ENCODE peak calls at places on chromosomes 16 and 17, in seven cellular contexts. L is heart right ventricle; V is CD8-positive, alpha-beta memory T cell; K is DMS153; W is stimulated activated CD4-positive, alpha-beta T cell treated with anti-CD3 and anti-CD28 coated beads, Interleukin-2, amount 100 ng/mL, for 24 hours; O is NCI-H524; C is progenitor cell of endocrine pancreas. X is an unnamed sample.

GRCh38 chr16:24540575-24541240 is 1.3 kb downstream of the RBBP6 start:
- DNase-seq in K (no peak), O (no peak), V (no peak), W (peak; percentile 22), L (no peak), C (no peak), X (no peak)

GRCh38 chr17:73165616-73166404 is 1.0 kb downstream of the SSTR2 start:
- DNase-seq in W (no peak), L (no peak), C (no peak), V (no peak), O (peak; percentile 72), K (no peak), X (no peak)

GRCh38 chr17:61411114-61411943 is 11.7 kb downstream of the TBX2 start:
- DNase-seq in W (no peak), C (peak; percentile 60), O (peak; percentile 60), K (no peak), L (peak; percentile 70), V (peak; percentile 43), X (no peak)

GRCh38 chr16:67934306-67935095 is 2.1 kb downstream of the PSMB10 start:
- DNase-seq in C (no peak), W (no peak), O (peak; percentile 55), V (no peak), L (no peak), K (no peak), X (no peak)

GRCh38 chr17:67266496-67266895 is 21.5 kb upstream of the HELZ start:
- DNase-seq in L (no peak), K (no peak), C (no peak), V (no peak), O (no peak), W (no peak), X (no peak)

GRCh38 chr17:75194879-75195278 is 10.6 kb upstream of the NUP85 start:
- DNase-seq in L (no peak), K (no peak), V (no peak), O (no peak), C (no peak), W (no peak), X (no peak)

GRCh38 chr16:2692251-2692947 is 10.1 kb downstream of the KCTD5 start:
- DNase-seq in K (no peak), O (no peak), C (no peak), L (peak; percentile 52), V (no peak), W (no peak), X (no peak)

GRCh38 chr16:21727344-21727743 is 63.6 kb downstream of the OTOA start:
- DNase-seq in W (no peak), O (no peak), K (no peak), V (no peak), L (no peak), C (no peak), X (no peak)

GRCh38 chr16:67001159-67001486 is 12.7 kb downstream of the CES4A start:
- DNase-seq in O (no peak), C (no peak), L (peak; percentile 18), K (no peak), W (no peak), V (no peak), X (no peak)

GRCh38 chr16:81181013-81181720 is 57.3 kb upstream of the BCO1 start:
- DNase-seq in W (no peak), V (no peak), C (peak; percentile 19), K (peak; percentile 64), L (peak; percentile 65), O (peak; percentile 49), X (no peak)

GRCh38 chr17:49230636-49231562 is at the start of gene PHOSPHO1:
- DNase-seq in O (peak; percentile 76), K (peak; percentile 28), C (peak; percentile 79), L (peak; percentile 90), W (peak; percentile 86), V (peak; percentile 93), X (peak; percentile 80)

GRCh38 chr16:25817295-25817694 is 125.5 kb downstream of the HS3ST4 start:
- DNase-seq in O (no peak), C (no peak), K (no peak), L (no peak), W (no peak), V (no peak), X (no peak)

GRCh38 chr16:54027126-54027922 is 259.3 kb downstream of the IRX3 start:
- DNase-seq in V (no peak), C (no peak), O (no peak), K (no peak), W (no peak), L (no peak), X (no peak)

GRCh38 chr17:68600123-68600880 is 865 bp downstream of the FAM20A start:
- DNase-seq in K (no peak), L (peak; percentile 55), V (no peak), O (no peak), C (peak; percentile 58), W (no peak), X (no peak)

GRCh38 chr17:42553161-42553818 is 567 bp downstream of the HSD17B1 start:
- DNase-seq in V (no peak), W (no peak), K (peak; percentile 28), O (no peak), C (no peak), L (peak; percentile 26), X (no peak)

GRCh38 chr16:22375117-22375962 is 921 bp upstream of the CDR2 start:
- DNase-seq in O (no peak), L (no peak), C (no peak), K (no peak), V (no peak), W (no peak), X (no peak)

GRCh38 chr16:80806957-80807356 is 2.6 kb upstream of the CDYL2 start:
- DNase-seq in V (peak; percentile 58), K (no peak), W (peak; percentile 64), O (no peak), L (no peak), C (no peak), X (no peak)

GRCh38 chr16:73027655-73028220 is 20.2 kb downstream of the ZFHX3 start:
- DNase-seq in W (no peak), L (no peak), K (no peak), O (no peak), V (no peak), C (no peak), X (no peak)

GRCh38 chr17:65071861-65072260 is 15.3 kb upstream of the GNA13 start:
- DNase-seq in K (no peak), W (no peak), L (no peak), V (no peak), O (no peak), C (no peak), X (no peak)

GRCh38 chr16:3726021-3726687 is 8.8 kb upstream of the TRAP1 start:
- DNase-seq in K (no peak), O (no peak), C (no peak), L (no peak), W (no peak), V (no peak), X (no peak)

GRCh38 chr17:45307290-45308015 is 9.4 kb downstream of the MAP3K14 start:
- DNase-seq in O (no peak), C (no peak), K (no peak), W (peak; percentile 58), V (no peak), L (no peak), X (no peak)

GRCh38 chr17:28473542-28473941 is at the start of gene SLC13A2:
- DNase-seq in V (no peak), C (no peak), O (peak; percentile 89), L (no peak), W (no peak), K (no peak), X (no peak)

GRCh38 chr16:47571049-47571448 is 109.9 kb downstream of the PHKB start:
- DNase-seq in V (no peak), O (no peak), L (no peak), K (no peak), W (no peak), C (no peak), X (no peak)

GRCh38 chr17:48586355-48586924 is 3.6 kb downstream of the HOXB3 start:
- DNase-seq in C (no peak), V (peak; percentile 60), W (no peak), L (no peak), K (no peak), O (no peak), X (peak; percentile 58)

GRCh38 chr17:17758443-17758842 is 77.2 kb downstream of the RAI1 start:
- DNase-seq in W (no peak), O (peak; percentile 95), C (no peak), L (no peak), V (no peak), K (peak; percentile 58), X (peak; percentile 2)

GRCh38 chr17:58318065-58318481 is 10.5 kb downstream of the TSPOAP1 start:
- DNase-seq in O (no peak), K (no peak), V (peak; percentile 43), L (no peak), W (peak; percentile 16), C (no peak), X (no peak)

GRCh38 chr17:77808663-77809425 is 149.7 kb upstream of the TNRC6C start:
- DNase-seq in C (no peak), W (no peak), O (no peak), L (no peak), K (no peak), V (no peak), X (no peak)

GRCh38 chr17:50079334-50080095 is 15.6 kb upstream of the PDK2 start:
- DNase-seq in O (peak; percentile 98), W (no peak), V (no peak), L (no peak), C (no peak), K (no peak), X (no peak)

GRCh38 chr17:954431-955164 is 25.0 kb downstream of the NXN start:
- DNase-seq in W (no peak), O (no peak), K (no peak), C (no peak), V (no peak), L (no peak), X (no peak)